ENCODE peak calls at places on chromosomes 16 and 17, in six cellular contexts. C is substantia nigra; R is fibroblast of the aortic adventitia; Y is OCI-M1; I is M059J; T is activated CD4-positive, CD25-positive, alpha-beta regulatory T cell treated with anti-CD3 and anti-CD28 coated beads, Interleukin-2, amount 50 U/mL, for 16 hours. X is an unnamed sample.

GRCh38 chr16:53768593-53768992 is 64.6 kb downstream of the FTO start:
- DNase-seq in C (no peak), R (peak), Y (peak), I (peak), T (no peak), X (peak)

GRCh38 chr16:67919618-67920210 is 11.9 kb downstream of the CTRL start:
- DNase-seq in C (no peak), R (no peak), Y (peak), I (peak), T (no peak), X (no peak)

GRCh38 chr16:592518-593306 is 2.8 kb downstream of the RAB40C start:
- DNase-seq in C (peak), R (peak), Y (no peak), I (no peak), T (no peak), X (peak)

GRCh38 chr16:74309789-74310781 is 13.5 kb downstream of the PSMD7 start:
- DNase-seq in C (no peak), R (peak), Y (peak), I (peak), T (no peak), X (peak)

GRCh38 chr16:66309409-66309808 is 57.1 kb upstream of the CDH5 start:
- DNase-seq in C (no peak), R (no peak), Y (no peak), I (no peak), T (no peak), X (no peak)

GRCh38 chr16:4966736-4967453 is 8.8 kb downstream of the SEC14L5 start:
- DNase-seq in C (no peak), R (no peak), Y (no peak), I (peak), T (no peak), X (no peak)

GRCh38 chr17:17935321-17936271 is 36.6 kb downstream of the TOM1L2 start:
- DNase-seq in C (no peak), R (peak), Y (no peak), I (peak), T (no peak), X (peak)

GRCh38 chr16:17367932-17368331 is 102.8 kb downstream of the XYLT1 start:
- DNase-seq in C (peak), R (no peak), Y (no peak), I (peak), T (no peak), X (peak)

X was measured in fibroblast of lung.